ENCODE peak calls at places on chromosomes 1 and 21, in eight cellular contexts. G, M, V, S, B, R, Q and K are unnamed samples.

GRCh38 chr1:228528612-228529011 is 41.4 kb downstream of the RNF187 start:
- DNase-seq in R (no peak), G (no peak), B (peak), S (peak), M (no peak), V (no peak), Q (no peak), K (no peak)

GRCh38 chr1:232764458-232765231 is 40.6 kb upstream of the MAP10 start:
- DNase-seq in S (no peak), M (no peak), R (no peak), B (no peak), G (no peak), V (no peak), Q (no peak), K (no peak)

GRCh38 chr21:16280731-16281130 is 550.9 kb downstream of the USP25 start:
- DNase-seq in V (peak), G (no peak), R (no peak), Q (peak), S (no peak), B (no peak), M (no peak), K (no peak)

GRCh38 chr1:97996880-97997279 is 76.0 kb upstream of the DPYD start:
- DNase-seq in M (no peak), V (peak), B (no peak), R (no peak), G (no peak), Q (no peak), S (no peak), K (no peak)

GRCh38 chr1:248871837-248872401 is 13.0 kb upstream of the ZNF692 start:
- DNase-seq in R (no peak), V (no peak), S (no peak), G (no peak), B (no peak), M (no peak), Q (no peak), K (no peak)

GRCh38 chr1:219174672-219175564 is 1.2 kb downstream of the LYPLAL1 start:
- DNase-seq in Q (peak), S (no peak), M (peak), V (peak), G (peak), R (no peak), B (no peak), K (peak)

GRCh38 chr1:65119951-65120350 is 28.1 kb upstream of the AK4 start:
- DNase-seq in R (no peak), G (no peak), Q (no peak), V (no peak), M (no peak), B (no peak), S (no peak), K (no peak)

GRCh38 chr21:40837456-40837855 is 9.5 kb downstream of the DSCAM start:
- DNase-seq in Q (no peak), M (no peak), S (no peak), R (no peak), V (no peak), B (no peak), G (no peak), K (no peak)

GRCh38 chr1:107776898-107777663 is 187.9 kb downstream of the VAV3 start:
- DNase-seq in M (no peak), Q (no peak), V (no peak), G (peak), R (no peak), S (no peak), B (no peak), K (no peak)

GRCh38 chr1:205666372-205667166 is 13.7 kb downstream of the SLC45A3 start:
- DNase-seq in S (no peak), R (no peak), M (no peak), G (no peak), B (no peak), Q (no peak), V (no peak), K (no peak)

GRCh38 chr1:39561321-39561720 is 15.3 kb downstream of the PABPC4 start:
- DNase-seq in S (no peak), R (no peak), G (no peak), Q (no peak), M (no peak), V (no peak), B (no peak), K (no peak)

DNA sequence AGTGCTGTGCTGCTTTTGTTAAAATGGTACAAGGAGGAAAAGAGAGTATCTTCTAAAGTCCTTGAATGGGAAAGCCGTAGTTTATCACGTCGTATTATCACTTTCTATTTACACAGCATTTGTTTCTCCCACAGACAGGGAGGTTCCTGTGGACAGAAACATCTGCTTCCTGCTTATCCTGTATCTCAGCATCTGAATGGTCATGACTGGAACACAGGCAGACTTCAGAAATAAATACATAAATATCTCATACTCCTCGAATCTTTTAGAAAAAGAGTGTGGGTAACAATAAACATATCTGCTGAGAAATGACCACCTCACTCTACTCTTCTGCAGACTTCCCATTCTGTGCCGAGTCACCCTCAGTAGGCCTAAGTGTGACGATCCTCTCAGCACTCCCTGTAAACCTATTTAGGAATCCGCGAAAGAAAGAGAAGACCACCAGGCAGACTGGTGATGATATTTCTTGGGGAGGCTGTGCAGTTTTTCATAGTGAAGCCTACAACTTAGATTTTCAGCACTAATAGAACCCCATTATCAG is 393.5 kb downstream of the SMYD3 start:
- DNase-seq in V (peak), B (no peak), Q (no peak), M (no peak), G (no peak), R (no peak), S (no peak), K (peak)
- H3K4me3 ChIP-seq in V (no peak), B (no peak), Q (no peak), M (no peak), G (no peak), R (no peak), S (no peak), K (no peak)

DNA sequence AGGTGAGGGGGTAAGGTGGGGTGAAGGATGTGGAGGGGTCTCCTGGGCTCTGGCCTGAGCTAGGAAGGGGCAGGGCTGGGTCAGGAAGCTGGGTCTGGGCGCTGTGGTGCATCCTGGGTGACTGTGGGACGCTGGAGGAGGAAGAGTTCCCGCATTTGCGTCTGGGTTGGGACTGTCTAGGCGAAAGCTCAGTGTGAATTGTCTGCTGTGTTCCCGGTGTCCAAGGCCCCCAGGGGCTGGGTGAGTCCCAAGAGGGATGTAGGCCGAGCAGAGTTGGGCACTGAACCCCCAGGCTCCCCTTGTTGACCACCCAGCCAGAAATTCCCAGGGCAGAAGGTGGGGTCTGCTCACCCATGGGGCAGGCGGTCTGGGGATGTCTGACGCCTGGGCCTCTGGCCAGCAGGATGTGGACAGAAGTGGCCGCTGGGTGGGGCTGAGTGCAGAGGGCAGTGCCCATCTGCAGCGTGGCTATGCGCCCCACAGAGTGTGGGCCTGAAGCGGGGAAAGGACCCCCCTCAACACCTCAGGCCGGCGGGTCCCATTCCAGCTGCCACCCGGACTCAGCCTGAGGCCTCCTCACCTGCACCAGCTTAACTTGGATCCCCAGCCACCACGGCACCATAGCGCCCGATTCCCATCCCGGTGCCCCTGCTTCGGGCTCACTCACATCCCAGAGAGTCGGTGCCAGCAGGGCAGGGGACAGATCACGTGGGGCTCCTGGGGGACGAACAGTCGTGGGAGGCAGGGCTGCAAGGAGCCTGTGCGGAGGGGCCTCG is 36.9 kb upstream of the POFUT2 start:
- DNase-seq in M (no peak), G (no peak), S (peak), B (peak), Q (no peak), R (peak), V (no peak), K (no peak)
- TF ChIP-seq CTCF in M (no peak), G (no peak), S (peak), B (peak), Q (no peak), R (peak), V (no peak), K (peak)

DNA sequence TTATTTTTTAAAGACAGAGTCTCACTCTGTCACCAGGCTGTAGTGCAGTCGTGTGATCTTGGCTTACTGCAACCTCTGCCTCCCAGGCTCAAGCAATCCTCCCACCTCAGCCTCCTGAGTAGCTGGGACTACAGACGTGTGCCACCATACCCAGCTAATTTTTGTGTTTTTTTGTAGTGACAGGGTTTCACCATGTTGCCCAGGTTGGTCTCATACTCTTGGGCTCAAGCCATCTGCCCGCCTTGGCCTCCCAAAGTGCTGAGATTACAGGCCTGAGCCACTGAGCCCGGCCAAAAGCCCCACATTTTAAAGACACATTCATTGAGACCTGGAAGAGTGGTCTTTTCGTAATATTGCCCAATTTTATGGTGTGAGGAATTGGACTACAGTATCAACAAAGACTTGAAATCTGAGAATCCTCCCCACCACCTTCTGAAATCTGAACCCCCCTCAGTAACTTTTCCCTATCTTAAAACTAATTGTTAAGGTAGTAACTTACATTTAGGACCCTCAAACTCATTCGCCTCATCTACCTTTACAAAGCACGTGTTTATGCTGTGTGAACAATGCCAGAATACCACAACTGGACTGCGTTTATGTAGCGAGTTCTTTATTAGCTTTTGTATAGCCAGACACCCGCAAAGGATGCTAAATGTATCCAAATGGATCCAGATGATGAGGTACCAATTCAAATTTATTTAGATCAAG is 2.7 kb downstream of the ERRFI1 start:
- DNase-seq in Q (peak), M (no peak), R (no peak), B (no peak), V (no peak), S (no peak), G (no peak), K (no peak)
- H3K4me3 ChIP-seq in Q (peak), M (peak), R (peak), B (no peak), V (peak), S (peak), G (no peak), K (peak)

GRCh38 chr1:77539510-77540142 is 142.8 kb downstream of the ZZZ3 start:
- DNase-seq in B (no peak), M (peak), Q (peak), V (peak), G (peak), S (no peak), R (no peak), K (peak)
- TF ChIP-seq CTCF in B (no peak), M (no peak), Q (no peak), V (no peak), G (no peak), S (no peak), R (no peak), K (no peak)

GRCh38 chr1:183778006-183778405 is 26.9 kb upstream of the RGL1 start:
- DNase-seq in S (no peak), M (no peak), V (no peak), R (no peak), G (no peak), Q (no peak), B (no peak), K (no peak)

GRCh38 chr1:183780159-183780558 is 24.8 kb upstream of the RGL1 start:
- DNase-seq in G (no peak), Q (no peak), B (no peak), S (no peak), M (no peak), V (no peak), R (no peak), K (no peak)

GRCh38 chr1:183778568-183779433 is 26.1 kb upstream of the RGL1 start:
- DNase-seq in V (no peak), R (no peak), Q (no peak), B (no peak), G (no peak), S (no peak), M (no peak), K (no peak)

GRCh38 chr1:183783342-183783741 is 21.6 kb upstream of the RGL1 start:
- DNase-seq in Q (peak), G (no peak), M (no peak), V (peak), S (no peak), R (no peak), B (no peak), K (peak)

GRCh38 chr1:183780757-183781156 is 24.2 kb upstream of the RGL1 start:
- DNase-seq in G (no peak), M (no peak), B (no peak), R (no peak), Q (no peak), V (no peak), S (no peak), K (no peak)
- H3K4me3 ChIP-seq in G (no peak), M (no peak), B (no peak), R (no peak), Q (no peak), V (no peak), S (no peak), K (no peak)

GRCh38 chr1:9151326-9151860 is 22.5 kb upstream of the GPR157 start:
- DNase-seq in M (no peak), V (peak), S (peak), B (no peak), Q (no peak), R (peak), G (no peak), K (no peak)
- TF ChIP-seq CTCF in M (no peak), V (no peak), S (no peak), B (no peak), Q (no peak), R (no peak), G (no peak), K (no peak)

GRCh38 chr1:171313835-171314320 is at the start of gene FMO4:
- DNase-seq in V (peak), R (peak), G (peak), S (peak), Q (peak), B (peak), M (peak), K (peak)
- H3K4me3 ChIP-seq in V (peak), R (peak), G (peak), S (peak), Q (peak), B (peak), M (peak), K (peak)

GRCh38 chr1:160159846-160160245 is 8.4 kb downstream of the ATP1A4 start:
- DNase-seq in S (no peak), V (no peak), M (no peak), G (no peak), B (no peak), R (no peak), Q (no peak), K (no peak)

GRCh38 chr1:160164121-160164520 is 12.7 kb downstream of the ATP1A4 start:
- DNase-seq in G (no peak), S (no peak), M (no peak), V (no peak), B (no peak), Q (no peak), R (no peak), K (no peak)

GRCh38 chr1:160162936-160163335 is 11.5 kb downstream of the ATP1A4 start:
- DNase-seq in S (no peak), Q (no peak), R (no peak), V (no peak), M (no peak), B (no peak), G (no peak), K (no peak)

GRCh38 chr1:160163612-160164011 is 12.2 kb downstream of the ATP1A4 start:
- DNase-seq in S (no peak), G (no peak), M (no peak), Q (no peak), B (no peak), R (no peak), V (no peak), K (peak)

GRCh38 chr1:160161965-160162705 is 10.7 kb downstream of the ATP1A4 start:
- DNase-seq in Q (peak), B (no peak), R (no peak), V (peak), S (no peak), G (no peak), M (no peak), K (peak)
- TF ChIP-seq CTCF in Q (peak), B (peak), R (peak), V (peak), S (peak), G (peak), M (peak), K (peak)

GRCh38 chr1:239998312-239998649 is 93.4 kb upstream of the FMN2 start:
- DNase-seq in Q (no peak), B (no peak), G (no peak), M (no peak), R (no peak), V (no peak), S (no peak), K (no peak)
- H3K4me3 ChIP-seq in Q (no peak), B (no peak), G (no peak), M (no peak), R (peak), V (no peak), S (peak), K (no peak)

DNA sequence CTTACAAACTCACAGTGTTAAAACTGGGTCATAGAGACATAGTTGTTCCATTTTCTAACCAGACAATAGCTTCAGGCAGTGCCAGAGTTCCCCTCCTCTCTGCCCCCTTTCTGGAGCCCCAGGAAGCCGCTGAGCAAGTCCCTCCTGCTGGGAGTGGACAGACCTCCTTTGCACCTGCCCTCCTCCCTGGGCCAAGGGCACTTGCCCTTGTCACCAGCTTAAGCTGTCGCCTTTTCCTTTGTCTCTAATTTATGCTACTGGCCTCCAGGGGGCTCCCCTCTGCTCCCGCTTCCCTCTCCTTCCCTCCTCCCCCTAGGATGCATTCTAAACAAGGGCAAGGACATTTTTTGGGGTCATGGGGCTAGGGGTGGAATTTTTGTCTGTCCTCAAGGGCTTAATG is 182.4 kb downstream of the MIS18A start:
- DNase-seq in R (no peak), G (peak), Q (peak), S (no peak), V (no peak), B (no peak), M (no peak), K (peak)
- TF ChIP-seq CTCF in R (no peak), G (peak), Q (peak), S (no peak), V (peak), B (peak), M (peak), K (no peak)